ENCODE peak calls at places on chromosomes 7 and 10, in nine cellular contexts. Q is A549; M is small intestine; L is activated naive CD8-positive, alpha-beta T cell treated with anti-CD3 and anti-CD28 coated beads, Interleukin-2, amount 50 U/mL, for 24 hours; C is kidney tubule cell; H is H7; G is GDM1; F is NCI-H2107; B is central memory CD4-positive, alpha-beta T cell. V is an unnamed sample.

GRCh38 chr10:50286517-50286916 is 35.2 kb upstream of the ASAH2 start:
- DNase-seq in Q (no peak), M (no peak), L (no peak), C (no peak), H (no peak), G (no peak), F (no peak), B (no peak), V (no peak)

GRCh38 chr7:129825005-129825553 is 127.7 kb downstream of the UBE2H start:
- DNase-seq in Q (peak; percentile 94), M (peak; percentile 51), L (peak; percentile 50), C (peak; percentile 92), H (peak; percentile 94), G (no peak), F (peak; percentile 72), B (no peak), V (peak; percentile 90)

GRCh38 chr7:21261627-21262564 is 166.0 kb upstream of the SP4 start:
- DNase-seq in Q (peak; percentile 48), M (peak; percentile 65), L (peak; percentile 52), C (peak; percentile 52), H (no peak), G (peak; percentile 15), F (no peak), B (peak; percentile 22), V (peak; percentile 74)

GRCh38 chr10:110568055-110568735 is 700 bp downstream of the SMC3 start:
- DNase-seq in Q (peak; percentile 38), M (peak; percentile 36), L (peak; percentile 66), C (peak; percentile 30), H (peak; percentile 77), G (no peak), F (no peak), B (peak; percentile 49), V (peak; percentile 21)

GRCh38 chr10:94224656-94225055 is 138.1 kb downstream of the NOC3L start:
- DNase-seq in Q (peak; percentile 45), M (no peak), L (no peak), C (peak; percentile 97), H (no peak), G (no peak), F (no peak), B (no peak), V (peak; percentile 67)

GRCh38 chr10:91162495-91163268 is 57.8 kb upstream of the PCGF5 start:
- DNase-seq in Q (peak; percentile 65), M (peak; percentile 75), L (peak; percentile 67), C (peak; percentile 71), H (peak; percentile 83), G (peak; percentile 35), F (peak; percentile 3), B (peak; percentile 80), V (peak; percentile 65)

GRCh38 chr7:44145419-44145968 is 4.4 kb upstream of the MYL7 start:
- DNase-seq in Q (no peak), M (no peak), L (peak; percentile 59), C (no peak), H (peak; percentile 81), G (no peak), F (no peak), B (peak; percentile 69), V (no peak)

GRCh38 chr10:102555781-102556328 is 52.1 kb downstream of the SUFU start:
- DNase-seq in Q (no peak), M (no peak), L (no peak), C (peak; percentile 48), H (no peak), G (peak; percentile 36), F (no peak), B (no peak), V (peak; percentile 65)

GRCh38 chr7:30074422-30075030 is 46.3 kb downstream of the PLEKHA8 start:
- DNase-seq in Q (peak; percentile 49), M (peak; percentile 47), L (no peak), C (peak; percentile 55), H (no peak), G (no peak), F (peak; percentile 15), B (peak; percentile 6), V (peak; percentile 50)

GRCh38 chr7:88429382-88429781 is 122.7 kb upstream of the STEAP4 start:
- DNase-seq in Q (peak; percentile 6), M (no peak), L (no peak), C (peak; percentile 33), H (no peak), G (no peak), F (no peak), B (no peak), V (no peak)

GRCh38 chr7:82443801-82444219 is 233 bp upstream of the CACNA2D1 start:
- DNase-seq in Q (peak; percentile 93), M (peak; percentile 57), L (no peak), C (peak; percentile 80), H (peak; percentile 86), G (no peak), F (peak; percentile 60), B (no peak), V (peak; percentile 86)

GRCh38 chr10:42646692-42647640 is 8.6 kb upstream of the ZNF33B start:
- DNase-seq in Q (no peak), M (no peak), L (no peak), C (no peak), H (no peak), G (no peak), F (no peak), B (no peak), V (no peak)

GRCh38 chr7:143354376-143354775 is 8.1 kb downstream of the FAM131B start:
- DNase-seq in Q (no peak), M (no peak), L (no peak), C (no peak), H (no peak), G (no peak), F (no peak), B (no peak), V (no peak)

GRCh38 chr7:8146156-8146555 is 115.8 kb downstream of the ICA1 start:
- DNase-seq in Q (no peak), M (no peak), L (no peak), C (no peak), H (no peak), G (no peak), F (no peak), B (no peak), V (no peak)

GRCh38 chr7:39969431-39969830 is 19.4 kb downstream of the CDK13 start:
- DNase-seq in Q (no peak), M (no peak), L (no peak), C (no peak), H (no peak), G (no peak), F (no peak), B (no peak), V (no peak)

GRCh38 chr10:70664702-70665195 is 7.6 kb upstream of the ADAMTS14 start:
- DNase-seq in Q (no peak), M (no peak), L (no peak), C (peak; percentile 99), H (no peak), G (no peak), F (no peak), B (no peak), V (peak; percentile 93)

V was measured in Daoy.